ENCODE peak calls at places on chromosomes 4 and X, in five cellular contexts. One of them, this sample, is unnamed.

GRCh38 chr4:121252224-121252806 is 88.2 kb upstream of the TNIP3 start:
- DNase-seq in ovary: peak; percentile 58
- DNase-seq in endodermal cell: peak; percentile 90
- DNase-seq in AG04449: no peak
- DNase-seq in transverse colon: peak; percentile 72
- DNase-seq in this sample: peak; percentile 14

GRCh38 chr4:88600129-88600849 is 8.0 kb downstream of the HERC3 start:
- DNase-seq in transverse colon: no peak
- DNase-seq in endodermal cell: no peak
- DNase-seq in AG04449: peak; percentile 89
- DNase-seq in ovary: no peak
- DNase-seq in this sample: peak; percentile 97

GRCh38 chr4:14087459-14087858 is 459.9 kb upstream of the BOD1L1 start:
- DNase-seq in ovary: no peak
- DNase-seq in transverse colon: no peak
- DNase-seq in AG04449: no peak
- DNase-seq in endodermal cell: no peak
- DNase-seq in this sample: no peak

GRCh38 chrX:41516995-41517660 is 70.0 kb downstream of the NYX start:
- DNase-seq in AG04449: no peak
- DNase-seq in ovary: no peak
- DNase-seq in transverse colon: no peak
- DNase-seq in endodermal cell: no peak
- DNase-seq in this sample: no peak

GRCh38 chrX:68232206-68232605 is 201.1 kb downstream of the OPHN1 start:
- DNase-seq in ovary: no peak
- DNase-seq in AG04449: no peak
- DNase-seq in endodermal cell: no peak
- DNase-seq in transverse colon: no peak
- DNase-seq in this sample: no peak

GRCh38 chr4:151541438-151542071 is 132.6 kb downstream of the FHIP1A start:
- DNase-seq in endodermal cell: peak; percentile 71
- DNase-seq in transverse colon: no peak
- DNase-seq in ovary: no peak
- DNase-seq in AG04449: peak; percentile 61
- DNase-seq in this sample: peak; percentile 100

GRCh38 chr4:56655627-56656345 is 25.3 kb downstream of the HOPX start:
- DNase-seq in ovary: no peak
- DNase-seq in AG04449: no peak
- DNase-seq in transverse colon: peak; percentile 10
- DNase-seq in endodermal cell: no peak
- DNase-seq in this sample: no peak

GRCh38 chr4:7904108-7904516 is 35.5 kb downstream of the AFAP1 start:
- DNase-seq in AG04449: peak; percentile 81
- DNase-seq in ovary: no peak
- DNase-seq in endodermal cell: no peak
- DNase-seq in transverse colon: no peak
- DNase-seq in this sample: no peak

GRCh38 chrX:30714138-30714537 is 60.9 kb downstream of the GK start:
- DNase-seq in endodermal cell: no peak
- DNase-seq in AG04449: no peak
- DNase-seq in ovary: no peak
- DNase-seq in transverse colon: no peak
- DNase-seq in this sample: no peak

GRCh38 chr4:54230479-54231418 is 1.7 kb downstream of the PDGFRA start:
- DNase-seq in transverse colon: no peak
- DNase-seq in ovary: peak; percentile 72
- DNase-seq in AG04449: no peak
- DNase-seq in endodermal cell: peak; percentile 79
- DNase-seq in this sample: no peak

GRCh38 chrX:13153796-13154195 is 109.4 kb upstream of the FAM9C start:
- DNase-seq in AG04449: no peak
- DNase-seq in endodermal cell: no peak
- DNase-seq in ovary: no peak
- DNase-seq in transverse colon: no peak
- DNase-seq in this sample: no peak

DNA sequence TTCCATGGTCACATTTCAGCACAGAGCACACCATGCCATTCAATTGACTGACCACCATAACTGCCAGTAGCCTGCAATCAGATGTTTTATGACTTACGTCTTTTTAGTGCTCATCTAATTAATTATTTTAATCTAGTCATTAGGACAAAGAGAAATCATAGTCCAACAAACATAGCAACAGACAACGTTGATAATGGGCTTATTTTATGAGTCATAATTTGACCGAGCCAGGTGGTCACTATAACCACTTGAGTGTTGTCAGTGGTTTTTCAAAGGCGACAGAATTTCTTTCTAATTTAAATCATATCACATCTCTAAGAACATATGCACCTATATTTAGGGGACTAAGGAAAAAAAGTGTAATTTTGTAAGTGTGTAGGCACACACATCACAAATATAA is 1.9 kb downstream of the SEC24D start:
- DNase-seq in transverse colon: no peak
- DNase-seq in AG04449: no peak
- DNase-seq in ovary: no peak
- DNase-seq in endodermal cell: no peak
- DNase-seq in this sample: no peak
- H3K4me3 ChIP-seq in transverse colon: no peak overlapping the region
- H3K4me3 ChIP-seq in AG04449: peak overlapping the region; percentile 84
- H3K4me3 ChIP-seq in ovary: no peak overlapping the region
- H3K4me3 ChIP-seq in endodermal cell: peak overlapping the region; percentile 94
- H3K4me3 ChIP-seq in this sample: peak overlapping the region; percentile 78

GRCh38 chrX:123399709-123400108 is 215.6 kb downstream of the GRIA3 start:
- DNase-seq in AG04449: no peak
- DNase-seq in transverse colon: no peak
- DNase-seq in endodermal cell: no peak
- DNase-seq in ovary: no peak
- DNase-seq in this sample: no peak
- TF ChIP-seq CTCF in AG04449: no peak
- TF ChIP-seq CTCF in transverse colon: no peak
- TF ChIP-seq CTCF in endodermal cell: no peak
- TF ChIP-seq CTCF in ovary: no peak
- TF ChIP-seq CTCF in this sample: no peak

GRCh38 chr4:75726577-75726976 is 2.2 kb downstream of the USO1 start:
- DNase-seq in transverse colon: no peak
- DNase-seq in AG04449: no peak
- DNase-seq in ovary: no peak
- DNase-seq in endodermal cell: no peak
- DNase-seq in this sample: no peak
- H3K4me3 ChIP-seq in transverse colon: no peak overlapping the region
- H3K4me3 ChIP-seq in AG04449: peak overlapping the region; percentile 99
- H3K4me3 ChIP-seq in ovary: no peak overlapping the region
- H3K4me3 ChIP-seq in endodermal cell: peak overlapping the region; percentile 92
- H3K4me3 ChIP-seq in this sample: no peak overlapping the region

GRCh38 chrX:38806875-38807601 is 5.8 kb downstream of the MID1IP1 start:
- DNase-seq in endodermal cell: peak; percentile 50
- DNase-seq in AG04449: no peak
- DNase-seq in transverse colon: no peak
- DNase-seq in ovary: no peak
- DNase-seq in this sample: no peak

GRCh38 chrX:38804481-38805293 is 3.4 kb downstream of the MID1IP1 start:
- DNase-seq in ovary: peak; percentile 37
- DNase-seq in transverse colon: peak; percentile 23
- DNase-seq in endodermal cell: peak; percentile 56
- DNase-seq in AG04449: no peak
- DNase-seq in this sample: no peak

GRCh38 chrX:38806054-38806389 is 4.8 kb downstream of the MID1IP1 start:
- DNase-seq in ovary: no peak
- DNase-seq in transverse colon: no peak
- DNase-seq in endodermal cell: no peak
- DNase-seq in AG04449: no peak
- DNase-seq in this sample: no peak

GRCh38 chrX:38803609-38804480 is 2.6 kb downstream of the MID1IP1 start:
- DNase-seq in endodermal cell: peak; percentile 96
- DNase-seq in ovary: peak; percentile 81
- DNase-seq in AG04449: no peak
- DNase-seq in transverse colon: peak; percentile 88
- DNase-seq in this sample: peak; percentile 22

GRCh38 chrX:38805294-38806053 is 4.2 kb downstream of the MID1IP1 start:
- DNase-seq in transverse colon: peak; percentile 71
- DNase-seq in AG04449: no peak
- DNase-seq in ovary: peak; percentile 71
- DNase-seq in endodermal cell: peak; percentile 53
- DNase-seq in this sample: no peak
- TF ChIP-seq CTCF in transverse colon: no peak
- TF ChIP-seq CTCF in AG04449: no peak
- TF ChIP-seq CTCF in ovary: no peak
- TF ChIP-seq CTCF in endodermal cell: no peak
- TF ChIP-seq CTCF in this sample: no peak

GRCh38 chr4:145182212-145182611 is 1.8 kb upstream of the OTUD4 start:
- DNase-seq in transverse colon: no peak
- DNase-seq in ovary: no peak
- DNase-seq in endodermal cell: no peak
- DNase-seq in AG04449: no peak
- DNase-seq in this sample: no peak
- H3K4me3 ChIP-seq in transverse colon: no peak overlapping the region
- H3K4me3 ChIP-seq in ovary: no peak overlapping the region
- H3K4me3 ChIP-seq in endodermal cell: no peak overlapping the region
- H3K4me3 ChIP-seq in AG04449: no peak overlapping the region
- H3K4me3 ChIP-seq in this sample: no peak overlapping the region

GRCh38 chr4:174775366-174775765 is 53.7 kb downstream of the GLRA3 start:
- DNase-seq in transverse colon: no peak
- DNase-seq in AG04449: no peak
- DNase-seq in endodermal cell: no peak
- DNase-seq in ovary: no peak
- DNase-seq in this sample: no peak
- TF ChIP-seq CTCF in transverse colon: no peak
- TF ChIP-seq CTCF in AG04449: no peak
- TF ChIP-seq CTCF in endodermal cell: no peak
- TF ChIP-seq CTCF in ovary: no peak
- TF ChIP-seq CTCF in this sample: no peak

DNA sequence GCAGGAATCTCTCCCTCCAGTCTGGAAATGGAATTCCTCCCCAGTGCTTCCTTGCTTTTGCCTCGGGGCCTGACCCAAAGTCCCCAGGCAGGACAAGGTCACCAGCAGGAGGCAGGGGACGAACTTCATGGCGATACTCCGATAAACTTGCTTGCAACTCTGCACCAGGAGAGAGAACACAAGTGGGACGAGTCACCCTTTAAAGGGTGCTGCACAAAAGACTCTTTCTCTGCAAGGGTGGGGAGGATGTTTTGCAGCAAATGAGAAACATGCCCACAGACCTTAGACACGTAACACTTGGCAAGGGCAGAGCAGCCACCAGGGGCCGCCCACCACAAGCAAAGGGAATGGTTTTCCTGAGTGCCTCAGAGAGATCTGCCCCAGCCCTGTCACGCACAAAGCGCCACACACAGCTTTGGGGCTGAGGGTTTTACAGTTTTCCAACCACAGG is at the start of gene FGFBP2:
- DNase-seq in transverse colon: peak; percentile 59
- DNase-seq in AG04449: peak; percentile 5
- DNase-seq in endodermal cell: peak; percentile 91
- DNase-seq in ovary: no peak
- DNase-seq in this sample: no peak
- H3K4me3 ChIP-seq in transverse colon: no peak within 1 kb of the TSS
- H3K4me3 ChIP-seq in AG04449: no peak within 1 kb of the TSS
- H3K4me3 ChIP-seq in endodermal cell: no peak within 1 kb of the TSS
- H3K4me3 ChIP-seq in ovary: no peak within 1 kb of the TSS
- H3K4me3 ChIP-seq in this sample: no peak within 1 kb of the TSS

GRCh38 chr4:150381026-150381425 is 200.9 kb upstream of the MAB21L2 start:
- DNase-seq in AG04449: no peak
- DNase-seq in ovary: no peak
- DNase-seq in endodermal cell: no peak
- DNase-seq in transverse colon: no peak
- DNase-seq in this sample: no peak

GRCh38 chr4:150387983-150388382 is 194.0 kb upstream of the MAB21L2 start:
- DNase-seq in transverse colon: no peak
- DNase-seq in AG04449: no peak
- DNase-seq in ovary: no peak
- DNase-seq in endodermal cell: no peak
- DNase-seq in this sample: no peak

GRCh38 chr4:150385606-150386005 is 196.3 kb upstream of the MAB21L2 start:
- DNase-seq in endodermal cell: no peak
- DNase-seq in transverse colon: no peak
- DNase-seq in AG04449: peak; percentile 82
- DNase-seq in ovary: no peak
- DNase-seq in this sample: peak; percentile 85

GRCh38 chr4:150381671-150382427 is 200.1 kb upstream of the MAB21L2 start:
- DNase-seq in endodermal cell: no peak
- DNase-seq in AG04449: peak; percentile 36
- DNase-seq in ovary: no peak
- DNase-seq in transverse colon: no peak
- DNase-seq in this sample: no peak

GRCh38 chr4:150384249-150384648 is 197.7 kb upstream of the MAB21L2 start:
- DNase-seq in ovary: no peak
- DNase-seq in transverse colon: no peak
- DNase-seq in AG04449: no peak
- DNase-seq in endodermal cell: no peak
- DNase-seq in this sample: no peak
- TF ChIP-seq CTCF in ovary: no peak
- TF ChIP-seq CTCF in transverse colon: no peak
- TF ChIP-seq CTCF in AG04449: no peak
- TF ChIP-seq CTCF in endodermal cell: no peak
- TF ChIP-seq CTCF in this sample: no peak

DNA sequence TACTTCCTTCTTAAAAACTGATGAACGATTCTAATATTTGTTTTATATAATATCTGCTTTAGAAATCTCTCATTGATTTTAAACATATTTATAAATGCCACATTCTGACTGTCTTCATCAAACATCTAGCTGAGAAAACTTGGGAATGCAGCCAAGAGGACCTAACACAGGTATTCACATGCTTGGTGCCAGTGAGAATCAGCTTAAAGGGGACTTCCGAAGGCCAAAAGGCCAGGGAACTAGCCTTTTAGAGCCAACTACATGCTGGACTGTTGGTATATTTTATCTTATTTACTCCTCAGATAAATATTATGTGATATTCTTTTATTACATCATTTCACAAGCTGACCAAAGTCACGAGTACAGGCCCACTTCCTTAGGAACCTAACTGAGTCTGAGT is 41.0 kb upstream of the PDLIM3 start:
- DNase-seq in transverse colon: no peak
- DNase-seq in ovary: no peak
- DNase-seq in AG04449: no peak
- DNase-seq in endodermal cell: no peak
- DNase-seq in this sample: no peak
- H3K4me3 ChIP-seq in transverse colon: no peak overlapping the region
- H3K4me3 ChIP-seq in ovary: no peak overlapping the region
- H3K4me3 ChIP-seq in AG04449: no peak overlapping the region
- H3K4me3 ChIP-seq in endodermal cell: no peak overlapping the region
- H3K4me3 ChIP-seq in this sample: no peak overlapping the region

GRCh38 chr4:17366496-17366895 is 145.4 kb downstream of the QDPR start:
- DNase-seq in AG04449: no peak
- DNase-seq in ovary: no peak
- DNase-seq in endodermal cell: no peak
- DNase-seq in transverse colon: no peak
- DNase-seq in this sample: no peak
- TF ChIP-seq CTCF in AG04449: no peak
- TF ChIP-seq CTCF in ovary: no peak
- TF ChIP-seq CTCF in endodermal cell: no peak
- TF ChIP-seq CTCF in transverse colon: no peak
- TF ChIP-seq CTCF in this sample: no peak